ENCODE peak calls at places on chromosomes 5 and 9, in five cellular contexts. I is mucosa of descending colon, K is T47D, O is amygdala, Y is cardiac fibroblast. H is an unnamed sample.

GRCh38 chr9:88106492-88106891 is 31.8 kb downstream of the SPATA31C2 start:
- DNase-seq in Y (peak; percentile 37), I (no peak), K (peak; percentile 3), O (no peak), H (no peak)

GRCh38 chr9:27671591-27671990 is 98.3 kb upstream of the C9orf72 start:
- DNase-seq in K (no peak), Y (no peak), I (no peak), O (no peak), H (no peak)

GRCh38 chr5:11166906-11167305 is 405.9 kb upstream of the DAP start:
- DNase-seq in K (no peak), Y (no peak), I (no peak), O (no peak), H (peak; percentile 63)

GRCh38 chr5:91092859-91093843 is 290.0 kb downstream of the ARRDC3 start:
- DNase-seq in Y (no peak), I (no peak), O (no peak), K (no peak), H (no peak)

GRCh38 chr9:69549310-69550202 is 122.6 kb downstream of the APBA1 start:
- DNase-seq in Y (peak; percentile 69), I (no peak), O (no peak), K (peak; percentile 16), H (peak; percentile 13)

GRCh38 chr9:70407081-70407503 is 7.4 kb downstream of the KLF9 start:
- DNase-seq in Y (peak; percentile 94), O (no peak), I (no peak), K (no peak), H (no peak)

GRCh38 chr9:137138701-137139467 is at the start of gene GRIN1:
- DNase-seq in K (peak; percentile 89), O (peak; percentile 67), Y (no peak), I (no peak), H (peak; percentile 38)

GRCh38 chr5:6439588-6440550 is 8.8 kb upstream of the UBE2QL1 start:
- DNase-seq in Y (no peak), K (no peak), O (no peak), I (no peak), H (no peak)

GRCh38 chr5:151218177-151218576 is 5.7 kb downstream of the CCDC69 start:
- DNase-seq in K (no peak), O (no peak), I (no peak), Y (no peak), H (no peak)

GRCh38 chr5:95102687-95103086 is 182.2 kb downstream of the MCTP1 start:
- DNase-seq in O (no peak), I (no peak), Y (no peak), K (no peak), H (no peak)

GRCh38 chr5:114362977-114363721 is 1.3 kb downstream of the KCNN2 start:
- DNase-seq in K (no peak), I (peak; percentile 30), O (no peak), Y (peak; percentile 13), H (no peak)

GRCh38 chr5:137328418-137328937 is 170.6 kb downstream of the SPOCK1 start:
- DNase-seq in Y (no peak), K (no peak), O (no peak), I (no peak), H (no peak)

GRCh38 chr9:136409557-136410455 is 608 bp downstream of the ENTR1 start:
- DNase-seq in K (peak; percentile 87), Y (peak; percentile 42), O (peak; percentile 25), I (peak; percentile 63), H (no peak)

GRCh38 chr5:12242960-12243888 is 339.0 kb upstream of the CTNND2 start:
- DNase-seq in O (no peak), Y (no peak), I (no peak), K (no peak), H (no peak)

GRCh38 chr5:56328753-56329560 is 95.8 kb upstream of the ANKRD55 start:
- DNase-seq in Y (peak; percentile 69), O (no peak), K (no peak), I (no peak), H (no peak)

GRCh38 chr5:176818391-176819098 is 8.2 kb downstream of the UNC5A start:
- DNase-seq in O (no peak), K (no peak), Y (no peak), I (no peak), H (no peak)

GRCh38 chr5:55691265-55692105 is 20.6 kb downstream of the SLC38A9 start:
- DNase-seq in Y (peak; percentile 68), O (no peak), K (peak; percentile 37), I (no peak), H (no peak)

GRCh38 chr9:34650816-34651215 is 1.2 kb upstream of the IL11RA start:
- DNase-seq in Y (peak; percentile 25), I (peak; percentile 41), O (no peak), K (no peak), H (peak; percentile 10)

GRCh38 chr9:35546853-35547252 is 56.9 kb downstream of the RUSC2 start:
- DNase-seq in I (no peak), Y (no peak), O (no peak), K (no peak), H (no peak)

GRCh38 chr9:69157751-69158466 is 16.2 kb upstream of the TJP2 start:
- DNase-seq in K (no peak), O (no peak), Y (peak; percentile 70), I (no peak), H (no peak)

GRCh38 chr9:27276182-27277030 is 20.5 kb downstream of the EQTN start:
- DNase-seq in K (peak; percentile 45), I (no peak), O (no peak), Y (peak; percentile 81), H (peak; percentile 69)

GRCh38 chr5:33432656-33433055 is 8.1 kb upstream of the TARS1 start:
- DNase-seq in K (no peak), Y (no peak), I (no peak), O (no peak), H (no peak)

GRCh38 chr5:172002840-172003512 is 3.5 kb downstream of the FBXW11 start:
- DNase-seq in I (no peak), O (no peak), Y (no peak), K (no peak), H (no peak)

GRCh38 chr5:172949426-172949825 is 9.8 kb upstream of the RPL26L1 start:
- DNase-seq in Y (no peak), K (no peak), I (no peak), O (no peak), H (no peak)

GRCh38 chr5:179143446-179143845 is 83.3 kb downstream of the ZNF354C start:
- DNase-seq in K (no peak), Y (peak; percentile 65), O (no peak), I (no peak), H (no peak)

GRCh38 chr5:128284236-128284635 is 200.7 kb downstream of the SLC12A2 start:
- DNase-seq in K (no peak), O (no peak), I (no peak), Y (peak; percentile 5), H (no peak)

GRCh38 chr5:164504141-164504772 is 998.8 kb downstream of the MAT2B start:
- DNase-seq in K (no peak), I (no peak), Y (peak; percentile 83), O (peak; percentile 5), H (peak; percentile 23)

GRCh38 chr9:37010180-37010579 is 23.9 kb downstream of the PAX5 start:
- DNase-seq in K (no peak), I (no peak), O (no peak), Y (no peak), H (no peak)

GRCh38 chr5:125349432-125349831 is 603.0 kb upstream of the ZNF608 start:
- DNase-seq in Y (peak; percentile 38), O (no peak), K (no peak), I (no peak), H (peak; percentile 29)

GRCh38 chr5:28499764-28500290 is 1461.4 kb upstream of the CDH9 start:
- DNase-seq in I (no peak), Y (no peak), O (no peak), K (no peak), H (no peak)

H was measured in hippocampal formation.